ENCODE peak calls at places on chromosomes 11 and 22, in ten cellular contexts. One of them, this sample, is unnamed.

GRCh38 chr11:122598971-122599370 is 56.6 kb upstream of the UBASH3B start:
- DNase-seq in PC-9: no peak
- DNase-seq in stomach: no peak
- DNase-seq in epithelial cell of esophagus: peak
- DNase-seq in right lobe of liver: no peak
- DNase-seq in neural crest cell: no peak
- DNase-seq in heart right ventricle: no peak
- DNase-seq in GM13977: no peak
- DNase-seq in MM.1S: no peak
- DNase-seq in sigmoid colon: no peak
- DNase-seq in this sample: no peak

GRCh38 chr22:24474649-24475048 is 20.5 kb upstream of the UPB1 start:
- DNase-seq in epithelial cell of esophagus: no peak
- DNase-seq in sigmoid colon: no peak
- DNase-seq in heart right ventricle: no peak
- DNase-seq in MM.1S: no peak
- DNase-seq in right lobe of liver: no peak
- DNase-seq in GM13977: no peak
- DNase-seq in stomach: no peak
- DNase-seq in neural crest cell: no peak
- DNase-seq in PC-9: no peak
- DNase-seq in this sample: no peak

GRCh38 chr11:129324533-129325175 is 51.0 kb upstream of the BARX2 start:
- DNase-seq in epithelial cell of esophagus: peak
- DNase-seq in stomach: peak
- DNase-seq in sigmoid colon: no peak
- DNase-seq in MM.1S: no peak
- DNase-seq in PC-9: peak
- DNase-seq in right lobe of liver: peak
- DNase-seq in GM13977: no peak
- DNase-seq in heart right ventricle: no peak
- DNase-seq in neural crest cell: no peak
- DNase-seq in this sample: no peak

GRCh38 chr11:46894506-46894905 is 23.8 kb downstream of the LRP4 start:
- DNase-seq in right lobe of liver: no peak
- DNase-seq in epithelial cell of esophagus: no peak
- DNase-seq in PC-9: no peak
- DNase-seq in stomach: no peak
- DNase-seq in MM.1S: no peak
- DNase-seq in heart right ventricle: no peak
- DNase-seq in GM13977: no peak
- DNase-seq in neural crest cell: no peak
- DNase-seq in sigmoid colon: no peak
- DNase-seq in this sample: no peak

GRCh38 chr11:96307748-96308133 is 35.3 kb downstream of the MAML2 start:
- DNase-seq in MM.1S: no peak
- DNase-seq in sigmoid colon: no peak
- DNase-seq in stomach: no peak
- DNase-seq in neural crest cell: no peak
- DNase-seq in GM13977: no peak
- DNase-seq in epithelial cell of esophagus: peak
- DNase-seq in PC-9: peak
- DNase-seq in right lobe of liver: no peak
- DNase-seq in heart right ventricle: no peak
- DNase-seq in this sample: no peak

GRCh38 chr11:130979386-130979972 is 63.2 kb upstream of the SNX19 start:
- DNase-seq in neural crest cell: no peak
- DNase-seq in MM.1S: peak
- DNase-seq in PC-9: no peak
- DNase-seq in stomach: no peak
- DNase-seq in sigmoid colon: no peak
- DNase-seq in epithelial cell of esophagus: peak
- DNase-seq in right lobe of liver: no peak
- DNase-seq in GM13977: no peak
- DNase-seq in heart right ventricle: no peak
- DNase-seq in this sample: no peak

GRCh38 chr22:48081281-48081680 is 1318.8 kb downstream of the TBC1D22A start:
- DNase-seq in PC-9: no peak
- DNase-seq in right lobe of liver: no peak
- DNase-seq in stomach: no peak
- DNase-seq in GM13977: no peak
- DNase-seq in neural crest cell: no peak
- DNase-seq in MM.1S: no peak
- DNase-seq in heart right ventricle: no peak
- DNase-seq in epithelial cell of esophagus: no peak
- DNase-seq in sigmoid colon: peak
- DNase-seq in this sample: no peak

GRCh38 chr11:12577746-12578644 is 96.2 kb upstream of the TEAD1 start:
- DNase-seq in neural crest cell: no peak
- DNase-seq in right lobe of liver: no peak
- DNase-seq in GM13977: no peak
- DNase-seq in epithelial cell of esophagus: no peak
- DNase-seq in sigmoid colon: no peak
- DNase-seq in heart right ventricle: no peak
- DNase-seq in stomach: no peak
- DNase-seq in MM.1S: no peak
- DNase-seq in PC-9: no peak
- DNase-seq in this sample: no peak

GRCh38 chr11:122852071-122852831 is 14.0 kb downstream of the CRTAM start:
- DNase-seq in sigmoid colon: no peak
- DNase-seq in right lobe of liver: no peak
- DNase-seq in MM.1S: no peak
- DNase-seq in epithelial cell of esophagus: peak
- DNase-seq in neural crest cell: no peak
- DNase-seq in stomach: no peak
- DNase-seq in GM13977: no peak
- DNase-seq in PC-9: no peak
- DNase-seq in heart right ventricle: no peak
- DNase-seq in this sample: no peak

GRCh38 chr22:27557554-27558060 is 243.9 kb downstream of the MN1 start:
- DNase-seq in heart right ventricle: no peak
- DNase-seq in stomach: no peak
- DNase-seq in epithelial cell of esophagus: no peak
- DNase-seq in right lobe of liver: no peak
- DNase-seq in sigmoid colon: no peak
- DNase-seq in neural crest cell: no peak
- DNase-seq in MM.1S: no peak
- DNase-seq in GM13977: no peak
- DNase-seq in PC-9: no peak
- DNase-seq in this sample: no peak

GRCh38 chr11:57552479-57552878 is 15.0 kb downstream of the UBE2L6 start:
- DNase-seq in stomach: no peak
- DNase-seq in epithelial cell of esophagus: no peak
- DNase-seq in neural crest cell: no peak
- DNase-seq in MM.1S: no peak
- DNase-seq in GM13977: no peak
- DNase-seq in sigmoid colon: no peak
- DNase-seq in right lobe of liver: no peak
- DNase-seq in heart right ventricle: no peak
- DNase-seq in PC-9: no peak
- DNase-seq in this sample: no peak

GRCh38 chr22:20115691-20116375 is at the start of gene RANBP1:
- DNase-seq in MM.1S: no peak
- DNase-seq in stomach: no peak
- DNase-seq in neural crest cell: no peak
- DNase-seq in heart right ventricle: no peak
- DNase-seq in PC-9: no peak
- DNase-seq in right lobe of liver: peak
- DNase-seq in epithelial cell of esophagus: no peak
- DNase-seq in sigmoid colon: no peak
- DNase-seq in GM13977: no peak
- DNase-seq in this sample: no peak

GRCh38 chr11:111081021-111081511 is 164.5 kb upstream of the POU2AF2 start:
- DNase-seq in stomach: no peak
- DNase-seq in neural crest cell: no peak
- DNase-seq in sigmoid colon: no peak
- DNase-seq in GM13977: no peak
- DNase-seq in epithelial cell of esophagus: no peak
- DNase-seq in MM.1S: no peak
- DNase-seq in right lobe of liver: no peak
- DNase-seq in PC-9: no peak
- DNase-seq in heart right ventricle: no peak
- DNase-seq in this sample: no peak

GRCh38 chr11:4466168-4466891 is 16.1 kb upstream of the OR52K1 start:
- DNase-seq in stomach: no peak
- DNase-seq in epithelial cell of esophagus: no peak
- DNase-seq in MM.1S: no peak
- DNase-seq in sigmoid colon: no peak
- DNase-seq in right lobe of liver: no peak
- DNase-seq in PC-9: no peak
- DNase-seq in neural crest cell: no peak
- DNase-seq in GM13977: no peak
- DNase-seq in heart right ventricle: no peak
- DNase-seq in this sample: no peak

GRCh38 chr11:35404397-35404775 is 15.0 kb downstream of the SLC1A2 start:
- DNase-seq in heart right ventricle: no peak
- DNase-seq in sigmoid colon: no peak
- DNase-seq in stomach: peak
- DNase-seq in epithelial cell of esophagus: no peak
- DNase-seq in right lobe of liver: no peak
- DNase-seq in neural crest cell: peak
- DNase-seq in MM.1S: peak
- DNase-seq in PC-9: no peak
- DNase-seq in GM13977: no peak
- DNase-seq in this sample: no peak

GRCh38 chr11:57364851-57365660 is 15.9 kb downstream of the PRG3 start:
- DNase-seq in heart right ventricle: no peak
- DNase-seq in PC-9: no peak
- DNase-seq in GM13977: no peak
- DNase-seq in sigmoid colon: no peak
- DNase-seq in stomach: no peak
- DNase-seq in neural crest cell: no peak
- DNase-seq in right lobe of liver: no peak
- DNase-seq in MM.1S: no peak
- DNase-seq in epithelial cell of esophagus: no peak
- DNase-seq in this sample: no peak

GRCh38 chr11:68297494-68297811 is 14.9 kb upstream of the LRP5 start:
- DNase-seq in epithelial cell of esophagus: no peak
- DNase-seq in neural crest cell: no peak
- DNase-seq in MM.1S: no peak
- DNase-seq in sigmoid colon: no peak
- DNase-seq in stomach: no peak
- DNase-seq in right lobe of liver: no peak
- DNase-seq in GM13977: no peak
- DNase-seq in heart right ventricle: no peak
- DNase-seq in PC-9: no peak
- DNase-seq in this sample: no peak
- TF ChIP-seq CTCF in epithelial cell of esophagus: no peak
- TF ChIP-seq CTCF in neural crest cell: no peak
- TF ChIP-seq CTCF in MM.1S: no peak
- TF ChIP-seq CTCF in sigmoid colon: no peak
- TF ChIP-seq CTCF in stomach: no peak
- TF ChIP-seq CTCF in right lobe of liver: no peak
- TF ChIP-seq CTCF in GM13977: no peak
- TF ChIP-seq CTCF in heart right ventricle: no peak
- TF ChIP-seq CTCF in PC-9: no peak
- TF ChIP-seq CTCF in this sample: no peak

GRCh38 chr11:61509058-61510029 is 795 bp downstream of the LRRC10B start:
- DNase-seq in sigmoid colon: peak
- DNase-seq in right lobe of liver: peak
- DNase-seq in stomach: peak
- DNase-seq in GM13977: peak
- DNase-seq in PC-9: peak
- DNase-seq in heart right ventricle: peak
- DNase-seq in epithelial cell of esophagus: peak
- DNase-seq in neural crest cell: peak
- DNase-seq in MM.1S: peak
- DNase-seq in this sample: peak
- TF ChIP-seq CTCF in sigmoid colon: peak
- TF ChIP-seq CTCF in right lobe of liver: peak
- TF ChIP-seq CTCF in stomach: peak
- TF ChIP-seq CTCF in GM13977: peak
- TF ChIP-seq CTCF in PC-9: peak
- TF ChIP-seq CTCF in heart right ventricle: peak
- TF ChIP-seq CTCF in epithelial cell of esophagus: peak
- TF ChIP-seq CTCF in neural crest cell: peak
- TF ChIP-seq CTCF in MM.1S: no peak
- TF ChIP-seq CTCF in this sample: peak

DNA sequence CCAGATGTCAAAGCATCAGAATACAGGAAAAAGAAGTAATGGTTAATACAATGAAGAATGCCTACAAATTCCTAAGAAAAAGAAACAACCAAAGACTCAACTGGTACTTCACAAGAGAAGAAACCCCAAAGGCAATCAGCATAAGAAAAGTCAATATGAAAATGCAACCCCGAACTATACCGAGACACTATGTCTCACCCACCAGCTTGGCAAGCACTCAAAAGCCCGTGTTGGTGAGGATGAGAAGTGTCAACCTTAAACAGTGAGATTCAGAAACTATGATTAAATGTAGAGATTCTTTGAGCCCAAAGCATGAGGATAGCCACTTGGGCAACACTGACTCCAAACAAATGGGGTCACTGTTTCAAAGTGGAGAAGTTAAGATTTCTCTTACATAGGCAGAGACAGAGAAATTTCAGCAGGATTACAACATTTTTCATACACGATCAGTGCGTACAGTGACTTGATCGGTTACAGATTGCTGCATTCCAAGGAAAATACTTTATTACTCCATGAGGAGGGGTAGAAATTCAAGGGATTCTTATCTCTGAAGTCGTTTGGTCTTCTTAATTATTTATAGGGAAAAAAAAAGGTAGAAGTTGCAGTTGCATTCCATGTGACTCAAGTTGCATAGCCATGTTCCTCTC is 10.9 kb upstream of the SMIM38 start:
- DNase-seq in GM13977: peak
- DNase-seq in epithelial cell of esophagus: peak
- DNase-seq in stomach: no peak
- DNase-seq in PC-9: no peak
- DNase-seq in MM.1S: no peak
- DNase-seq in neural crest cell: no peak
- DNase-seq in sigmoid colon: no peak
- DNase-seq in right lobe of liver: no peak
- DNase-seq in heart right ventricle: no peak
- DNase-seq in this sample: no peak
- TF ChIP-seq CTCF in GM13977: no peak
- TF ChIP-seq CTCF in epithelial cell of esophagus: no peak
- TF ChIP-seq CTCF in stomach: no peak
- TF ChIP-seq CTCF in PC-9: no peak
- TF ChIP-seq CTCF in MM.1S: no peak
- TF ChIP-seq CTCF in neural crest cell: no peak
- TF ChIP-seq CTCF in sigmoid colon: no peak
- TF ChIP-seq CTCF in right lobe of liver: no peak
- TF ChIP-seq CTCF in heart right ventricle: no peak
- TF ChIP-seq CTCF in this sample: no peak

DNA sequence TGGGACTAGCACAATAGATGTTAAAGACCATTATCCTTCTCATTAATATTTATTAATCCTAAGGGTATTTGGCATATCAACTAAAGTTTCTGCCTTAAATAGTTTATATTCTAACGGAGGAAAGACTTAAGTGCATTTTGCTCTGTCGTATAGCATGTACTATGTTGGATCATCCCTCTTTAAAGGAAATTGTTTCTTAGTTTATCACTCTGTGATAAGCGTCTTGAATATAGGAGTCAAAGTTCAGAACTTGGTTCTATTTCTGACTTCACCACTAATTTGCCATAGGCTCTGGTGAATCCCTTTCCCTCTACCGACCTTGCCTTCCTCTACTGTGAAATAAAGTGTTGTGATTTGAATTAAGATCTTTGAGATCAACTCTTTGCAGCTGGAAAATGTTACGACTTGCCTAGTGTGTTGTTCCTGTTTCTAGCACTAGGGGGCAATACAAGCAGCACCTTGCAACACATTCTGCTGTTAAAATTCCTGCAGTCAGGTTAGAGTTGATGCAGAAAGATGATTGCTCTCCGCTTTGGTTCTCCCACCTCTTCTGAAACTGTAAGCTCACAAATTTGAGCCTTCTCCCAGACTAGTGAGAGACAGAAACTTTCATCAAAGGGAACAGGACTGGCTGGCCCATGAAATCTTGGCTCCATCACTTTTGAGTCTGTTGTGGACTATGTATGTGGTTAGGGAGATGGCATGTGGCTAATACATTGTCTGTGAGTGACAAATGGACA is 27.8 kb upstream of the ZNRF3 start:
- DNase-seq in epithelial cell of esophagus: peak
- DNase-seq in right lobe of liver: no peak
- DNase-seq in stomach: peak
- DNase-seq in MM.1S: peak
- DNase-seq in sigmoid colon: peak
- DNase-seq in GM13977: peak
- DNase-seq in heart right ventricle: peak
- DNase-seq in neural crest cell: peak
- DNase-seq in PC-9: peak
- DNase-seq in this sample: peak
- TF ChIP-seq CTCF in epithelial cell of esophagus: peak
- TF ChIP-seq CTCF in right lobe of liver: peak
- TF ChIP-seq CTCF in stomach: peak
- TF ChIP-seq CTCF in MM.1S: peak
- TF ChIP-seq CTCF in sigmoid colon: peak
- TF ChIP-seq CTCF in GM13977: peak
- TF ChIP-seq CTCF in heart right ventricle: peak
- TF ChIP-seq CTCF in neural crest cell: peak
- TF ChIP-seq CTCF in PC-9: peak
- TF ChIP-seq CTCF in this sample: peak

This sample was measured in mesothelial cell of epicardium.